ENCODE peak calls at places on chromosomes 3 and 15, in four cellular contexts. A is HCT116, R is GM23338, N is neuronal stem cell. W is an unnamed sample.

GRCh38 chr15:70046716-70047369 is 50.9 kb downstream of the TLE3 start:
- DNase-seq in A (no peak), R (no peak), N (no peak), W (no peak)

GRCh38 chr15:83064859-83065258 is 2.2 kb downstream of the BTBD1 start:
- DNase-seq in A (no peak), R (no peak), N (no peak), W (no peak)

GRCh38 chr15:40110866-40111550 is 2.3 kb upstream of the BMF start:
- DNase-seq in A (no peak), R (peak; percentile 27), N (no peak), W (no peak)

GRCh38 chr3:108036984-108037741 is 53.7 kb downstream of the CD47 start:
- DNase-seq in A (no peak), R (no peak), N (no peak), W (no peak)

GRCh38 chr3:37183375-37183831 is 9.0 kb upstream of the LRRFIP2 start:
- DNase-seq in A (peak; percentile 73), R (peak; percentile 17), N (no peak), W (no peak)

GRCh38 chr15:75231836-75232235 is 26.3 kb upstream of the GOLGA6C start:
- DNase-seq in A (no peak), R (no peak), N (no peak), W (no peak)

GRCh38 chr15:100929641-100930042 is 10.5 kb downstream of the LRRK1 start:
- DNase-seq in A (no peak), R (no peak), N (no peak), W (no peak)

GRCh38 chr15:51312132-51312531 is 26.3 kb downstream of the CYP19A1 start:
- DNase-seq in A (no peak), R (no peak), N (no peak), W (no peak)

GRCh38 chr15:22813844-22814243 is 24.6 kb upstream of the NIPA2 start:
- DNase-seq in A (no peak), R (no peak), N (no peak), W (no peak)

GRCh38 chr15:71443538-71443937 is 328.3 kb downstream of the THSD4 start:
- DNase-seq in A (no peak), R (peak; percentile 78), N (peak; percentile 50), W (peak; percentile 55)

DNA sequence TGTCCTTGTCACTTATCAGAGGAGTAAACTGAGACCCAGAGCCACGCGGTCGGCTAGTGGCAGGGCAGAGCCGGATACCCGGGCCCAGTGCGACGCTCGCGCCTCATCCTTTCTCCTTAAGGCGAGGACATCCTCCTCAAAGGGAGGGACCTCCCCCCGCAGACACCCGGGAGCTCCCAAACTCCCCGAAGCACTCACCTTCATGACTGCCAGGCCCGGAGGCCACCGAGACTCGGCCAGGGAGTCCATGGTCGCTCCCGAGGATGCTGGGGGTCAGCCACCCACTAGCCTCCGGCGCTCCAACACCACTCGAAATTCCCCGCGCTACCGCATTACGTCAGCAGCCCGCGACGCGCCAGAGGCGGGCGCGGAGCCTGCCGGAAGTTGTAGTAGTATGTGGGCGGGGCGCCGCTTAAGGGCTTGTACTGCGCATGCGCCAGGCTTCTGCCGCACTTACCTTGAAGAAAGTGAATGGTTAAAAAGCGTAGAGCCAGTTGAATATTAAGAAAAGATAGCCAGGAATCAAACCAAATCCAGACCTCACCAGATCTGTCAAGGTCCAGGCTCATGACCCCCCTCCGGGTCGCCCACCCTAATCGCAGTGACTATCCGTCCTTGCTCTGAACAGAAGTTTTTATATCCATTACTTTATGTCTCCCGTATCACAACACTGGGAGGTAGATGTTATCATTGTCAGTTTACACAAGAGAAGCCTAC is at the start of gene RAD18:
- DNase-seq in A (peak; percentile 85), R (peak; percentile 96), N (peak; percentile 89), W (peak; percentile 92)
- H3K27ac ChIP-seq in A (peak within 1 kb of the TSS; percentile 47), R (peak within 1 kb of the TSS; percentile 87), N (no peak within 1 kb of the TSS), W (peak within 1 kb of the TSS; percentile 73)

DNA sequence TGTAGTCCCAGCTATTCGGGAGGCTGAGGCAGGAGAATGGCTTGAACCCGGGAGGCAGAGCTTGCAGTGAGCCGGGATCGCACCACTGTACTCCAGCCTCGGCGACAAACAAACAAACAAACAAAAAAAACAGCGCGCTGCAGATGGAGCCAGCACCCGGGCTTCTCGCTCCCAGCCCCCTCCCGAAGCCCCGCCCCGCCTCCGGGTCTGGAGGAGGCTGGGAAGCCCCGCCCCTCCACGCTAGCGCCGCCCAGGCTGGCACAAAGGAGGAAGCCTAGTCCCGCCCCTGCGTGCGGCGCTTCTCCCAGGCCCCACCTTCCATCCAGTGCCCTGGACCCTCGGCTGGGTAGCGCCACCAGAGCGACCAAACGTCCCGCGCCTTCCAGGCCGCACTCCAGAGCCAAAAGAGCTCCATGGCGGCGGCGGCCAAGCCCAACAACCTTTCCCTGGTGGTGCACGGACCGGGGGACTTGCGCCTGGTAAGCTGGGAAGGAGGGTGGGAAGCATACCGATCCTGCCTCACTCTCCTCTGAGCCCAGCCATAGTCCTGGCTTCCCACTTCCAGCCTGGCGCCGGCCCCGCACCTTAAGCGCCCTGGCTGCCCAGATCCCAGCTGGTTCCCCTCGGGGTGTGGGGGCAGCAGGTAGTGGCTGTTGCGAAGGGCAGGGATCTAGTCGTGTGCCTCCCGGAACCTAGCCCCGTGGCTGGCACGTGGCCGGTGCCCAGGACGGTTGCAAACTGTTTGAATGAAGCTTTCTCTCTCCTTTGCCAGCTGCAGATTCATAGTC is at the start of gene SORD:
- DNase-seq in A (peak; percentile 68), R (peak; percentile 98), N (peak; percentile 93), W (peak; percentile 96)
- H3K4me3 ChIP-seq in A (peak within 1 kb of the TSS; percentile 99), R (peak within 1 kb of the TSS; percentile 89), N (peak within 1 kb of the TSS; percentile 89), W (peak within 1 kb of the TSS; percentile 92)

GRCh38 chr15:92624401-92624991 is 31.1 kb downstream of the FAM174B start:
- DNase-seq in A (no peak), R (no peak), N (no peak), W (no peak)

GRCh38 chr15:92623435-92623834 is 32.1 kb downstream of the FAM174B start:
- DNase-seq in A (no peak), R (no peak), N (no peak), W (no peak)

GRCh38 chr15:92627014-92627413 is 28.6 kb downstream of the FAM174B start:
- DNase-seq in A (no peak), R (no peak), N (no peak), W (no peak)

GRCh38 chr15:92621972-92622533 is 33.5 kb downstream of the FAM174B start:
- DNase-seq in A (no peak), R (no peak), N (no peak), W (no peak)

GRCh38 chr15:92625297-92625980 is 30.1 kb downstream of the FAM174B start:
- DNase-seq in A (no peak), R (no peak), N (no peak), W (no peak)
- H3K27ac ChIP-seq in A (no peak overlapping the region), R (no peak overlapping the region), N (no peak overlapping the region), W (no peak overlapping the region)

DNA sequence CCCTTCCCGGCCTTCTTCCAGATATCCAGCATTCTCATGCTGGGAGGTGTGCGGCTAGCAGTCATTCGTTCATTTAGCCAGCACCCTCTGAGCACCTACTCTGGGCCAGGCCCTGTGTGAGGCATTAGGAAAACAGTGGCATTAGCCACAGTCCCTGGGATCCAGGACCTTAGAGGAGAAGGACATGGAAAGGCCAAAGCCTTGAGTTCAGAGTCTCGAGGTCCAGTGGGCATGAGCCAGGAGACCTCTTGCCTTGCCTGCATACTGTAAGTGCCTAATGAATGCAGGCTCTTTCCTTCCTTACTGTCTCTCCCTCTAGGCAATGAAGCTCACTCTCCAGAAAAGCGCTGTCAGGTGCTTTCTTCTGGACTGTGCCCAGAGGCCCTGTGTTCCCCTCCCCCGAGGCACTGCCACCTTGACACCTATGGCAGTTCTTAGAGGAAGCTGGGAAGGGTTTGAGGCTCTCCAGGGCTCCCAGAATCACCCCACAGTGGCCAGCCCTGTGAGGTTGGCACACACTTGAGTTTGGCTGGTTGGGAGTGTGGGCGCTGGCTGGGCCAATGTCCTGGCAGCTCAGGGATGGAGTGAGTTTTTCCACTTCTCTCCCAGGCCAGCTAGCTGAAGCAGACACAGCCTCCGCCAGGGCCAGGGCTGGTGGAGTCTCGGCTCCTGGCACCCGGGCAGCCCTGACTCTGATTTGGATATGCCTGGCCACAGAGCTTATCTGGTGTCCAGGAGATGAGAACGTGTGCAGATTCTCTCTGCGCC is 5.3 kb downstream of the CORO2B start:
- DNase-seq in A (no peak), R (no peak), N (no peak), W (no peak)
- H3K4me3 ChIP-seq in A (no peak overlapping the region), R (no peak overlapping the region), N (no peak overlapping the region), W (no peak overlapping the region)

DNA sequence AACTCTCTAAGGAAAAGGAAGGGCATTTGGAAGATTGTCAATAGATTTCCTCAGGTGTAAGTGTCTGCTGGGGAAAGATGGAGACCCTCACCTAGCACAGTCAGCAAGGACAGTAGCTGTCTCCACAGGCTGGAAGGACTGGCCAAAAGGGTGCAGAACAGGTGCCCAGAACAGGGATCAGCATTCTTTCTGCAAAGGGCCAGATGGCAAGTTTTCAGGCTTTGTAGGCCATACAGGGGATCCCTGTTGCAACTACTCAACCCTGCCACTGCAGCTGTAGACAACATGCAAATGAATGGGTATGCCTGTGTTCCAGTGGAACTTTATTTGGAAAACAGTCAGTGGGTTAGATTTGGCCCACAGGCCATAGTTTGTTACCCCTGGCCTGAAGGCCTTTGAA is 8.1 kb downstream of the AGBL1 start:
- DNase-seq in A (no peak), R (no peak), N (no peak), W (no peak)
- H3K27ac ChIP-seq in A (no peak overlapping the region), R (no peak overlapping the region), N (no peak overlapping the region), W (no peak overlapping the region)

GRCh38 chr15:93291380-93291779 is 202.4 kb upstream of the RGMA start:
- DNase-seq in A (no peak), R (no peak), N (no peak), W (no peak)
- H3K4me3 ChIP-seq in A (no peak overlapping the region), R (no peak overlapping the region), N (no peak overlapping the region), W (no peak overlapping the region)

DNA sequence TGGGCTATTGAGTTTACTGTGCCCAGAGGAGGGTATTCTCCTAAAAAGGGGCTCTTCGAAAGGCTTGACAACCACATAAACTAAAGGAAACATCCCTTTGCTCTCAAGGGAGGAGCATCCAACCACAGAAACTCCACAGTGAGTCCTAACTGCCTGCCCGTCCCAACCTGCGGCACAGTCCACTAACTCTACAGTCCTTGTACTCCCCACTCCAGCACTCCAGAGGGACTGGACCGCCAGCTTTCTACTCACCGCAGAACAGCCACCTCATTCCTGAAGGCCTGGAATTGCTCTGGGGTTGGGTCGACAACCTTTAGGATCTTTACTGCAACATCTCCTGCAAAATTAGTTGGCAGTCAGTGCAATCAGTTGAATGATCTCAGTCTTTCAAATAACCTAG is 34.6 kb downstream of the MKRN2 start:
- DNase-seq in A (no peak), R (no peak), N (no peak), W (no peak)
- H3K27ac ChIP-seq in A (no peak overlapping the region), R (no peak overlapping the region), N (no peak overlapping the region), W (no peak overlapping the region)

DNA sequence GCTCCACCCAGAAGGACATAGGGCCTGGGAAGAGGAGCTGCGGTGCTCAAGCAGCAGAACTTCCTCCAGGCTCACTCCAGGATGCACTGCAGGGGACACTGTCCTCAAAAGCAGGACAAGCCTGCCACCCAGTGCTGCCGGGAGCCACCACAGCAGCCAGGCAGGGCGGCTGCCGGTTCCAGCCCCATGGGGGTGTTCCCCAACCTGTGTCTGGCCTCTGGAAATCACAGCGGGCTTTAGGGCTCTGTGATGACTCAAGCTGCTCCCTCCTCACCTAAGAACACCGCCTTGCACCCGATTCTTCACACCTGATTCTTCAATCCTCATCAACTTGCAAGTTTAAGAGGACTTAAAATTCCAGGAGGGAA is 71.9 kb upstream of the SLC6A11 start:
- DNase-seq in A (peak; percentile 23), R (peak; percentile 47), N (no peak), W (peak; percentile 15)
- H3K4me3 ChIP-seq in A (no peak overlapping the region), R (no peak overlapping the region), N (no peak overlapping the region), W (no peak overlapping the region)

GRCh38 chr3:25365636-25366035 is 62.4 kb upstream of the RARB start:
- DNase-seq in A (no peak), R (no peak), N (no peak), W (no peak)
- H3K27ac ChIP-seq in A (no peak overlapping the region), R (no peak overlapping the region), N (no peak overlapping the region), W (no peak overlapping the region)

W was measured in A673.